ENCODE peak calls at places on chromosomes 1 and 21, in nine cellular contexts. V is cardiac muscle cell; N is occipital lobe; I is iPS DF 19.7; L is T-helper 1 cell; K is epithelial cell of esophagus; U is EH; B is dorsolateral prefrontal cortex; F is stimulated activated naive B cell treated with anti-CD40 and anti-IgM and Interleukin-4, amounts not matched to agents 10 μg/mL and 1 μg/mL and 100 μg/mL, for 72 hours. W is an unnamed sample.

GRCh38 chr1:52727114-52727586 is 897 bp downstream of the ZYG11B start:
- DNase-seq in B (no peak), L (no peak), V (no peak), U (peak; percentile 44), I (no peak), K (peak; percentile 12), N (no peak), F (no peak), W (no peak)

GRCh38 chr1:212981025-212981495 is 30.7 kb downstream of the VASH2 start:
- DNase-seq in F (no peak), L (no peak), I (no peak), V (peak; percentile 14), N (no peak), B (peak; percentile 39), K (peak; percentile 21), U (peak; percentile 15), W (no peak)

GRCh38 chr1:174743654-174744561 is 255.8 kb upstream of the CACYBP start:
- DNase-seq in I (no peak), L (no peak), N (no peak), B (no peak), U (peak; percentile 59), V (peak; percentile 70), F (no peak), K (peak; percentile 52), W (peak; percentile 25)

GRCh38 chr1:222757673-222758268 is 20.8 kb downstream of the FAM177B start:
- DNase-seq in V (peak; percentile 36), I (no peak), N (no peak), U (no peak), F (no peak), L (no peak), K (no peak), B (no peak), W (no peak)

GRCh38 chr1:55500601-55501000 is 285.4 kb upstream of the USP24 start:
- DNase-seq in F (no peak), U (peak; percentile 27), V (no peak), K (no peak), L (no peak), I (no peak), B (no peak), N (no peak), W (no peak)

GRCh38 chr1:183106166-183106565 is 79.9 kb upstream of the LAMC2 start:
- DNase-seq in I (no peak), B (no peak), F (no peak), L (no peak), K (no peak), N (no peak), V (no peak), U (peak; percentile 85), W (no peak)

GRCh38 chr1:21816602-21817302 is 4.7 kb downstream of the LDLRAD2 start:
- DNase-seq in V (peak; percentile 73), N (no peak), U (peak; percentile 84), B (no peak), I (no peak), F (no peak), K (peak; percentile 41), L (no peak), W (peak; percentile 13)

GRCh38 chr1:246800356-246800755 is 76.1 kb downstream of the SCCPDH start:
- DNase-seq in B (no peak), V (no peak), I (no peak), F (no peak), L (no peak), U (no peak), N (no peak), K (no peak), W (no peak)

GRCh38 chr1:166914111-166914510 is 38.0 kb upstream of the TADA1 start:
- DNase-seq in L (no peak), N (no peak), B (no peak), F (no peak), K (no peak), V (no peak), I (no peak), U (peak; percentile 15), W (no peak)

GRCh38 chr1:21931171-21932093 is 5.7 kb downstream of the HSPG2 start:
- DNase-seq in K (peak; percentile 60), F (no peak), U (peak; percentile 98), V (peak; percentile 93), N (no peak), I (no peak), L (no peak), B (no peak), W (no peak)

GRCh38 chr1:31627301-31627929 is 9.9 kb downstream of the HCRTR1 start:
- DNase-seq in V (peak; percentile 36), I (no peak), L (no peak), B (no peak), K (no peak), U (no peak), F (no peak), N (no peak), W (peak; percentile 30)

GRCh38 chr1:214976665-214977064 is 105.9 kb upstream of the KCNK2 start:
- DNase-seq in V (no peak), K (no peak), F (no peak), L (no peak), U (no peak), I (no peak), N (no peak), B (no peak), W (no peak)

GRCh38 chr1:26584022-26584485 is 54.5 kb downstream of the RPS6KA1 start:
- DNase-seq in F (no peak), N (no peak), K (peak; percentile 37), U (no peak), V (no peak), B (no peak), L (no peak), I (peak; percentile 47), W (no peak)

GRCh38 chr1:150660584-150660983 is 31.2 kb upstream of the ENSA start:
- DNase-seq in U (no peak), L (no peak), K (no peak), V (no peak), F (no peak), N (no peak), B (no peak), I (no peak), W (no peak)

GRCh38 chr21:25329227-25329626 is 278.1 kb downstream of the MRPL39 start:
- DNase-seq in L (no peak), I (no peak), B (no peak), U (peak; percentile 78), F (no peak), K (peak; percentile 78), V (peak; percentile 60), N (no peak), W (no peak)

GRCh38 chr1:77282866-77283539 is 1.2 kb downstream of the AK5 start:
- DNase-seq in L (no peak), B (peak; percentile 34), U (peak; percentile 13), F (no peak), N (no peak), V (peak; percentile 23), I (peak; percentile 42), K (no peak), W (peak; percentile 14)

GRCh38 chr1:119554188-119554587 is 47.2 kb downstream of the HSD3B1 start:
- DNase-seq in I (no peak), U (peak; percentile 79), N (peak; percentile 46), V (peak; percentile 97), F (no peak), L (no peak), B (no peak), K (no peak), W (no peak)

GRCh38 chr21:44869860-44870747 is 3.4 kb downstream of the PTTG1IP start:
- DNase-seq in U (peak; percentile 97), K (peak; percentile 77), F (no peak), L (no peak), B (no peak), I (no peak), V (peak; percentile 95), N (no peak), W (no peak)

GRCh38 chr1:36988311-36988710 is 46.0 kb downstream of the GRIK3 start:
- DNase-seq in L (no peak), I (no peak), K (no peak), F (no peak), U (no peak), N (no peak), V (no peak), B (peak; percentile 47), W (peak; percentile 37)

GRCh38 chr1:230283678-230284077 is 142.5 kb downstream of the PGBD5 start:
- DNase-seq in N (no peak), I (no peak), B (no peak), F (no peak), K (no peak), L (no peak), V (no peak), U (no peak), W (no peak)

GRCh38 chr1:84936116-84936810 is 43.3 kb upstream of the LPAR3 start:
- DNase-seq in F (no peak), U (peak; percentile 74), V (peak; percentile 85), N (peak; percentile 30), B (no peak), K (peak; percentile 76), I (peak; percentile 30), L (no peak), W (peak; percentile 60)

GRCh38 chr1:118868387-118868786 is 119.8 kb downstream of the TBX15 start:
- DNase-seq in K (no peak), V (no peak), L (no peak), U (no peak), N (no peak), I (no peak), B (no peak), F (no peak), W (no peak)

GRCh38 chr1:160261526-160261877 is 847 bp downstream of the DCAF8 start:
- DNase-seq in I (no peak), L (peak; percentile 36), B (no peak), F (peak; percentile 43), N (no peak), K (peak; percentile 84), V (peak; percentile 75), U (peak; percentile 90), W (no peak)

GRCh38 chr1:150627821-150628410 is 1.5 kb downstream of the ENSA start:
- DNase-seq in I (no peak), V (no peak), B (no peak), N (no peak), K (peak; percentile 52), F (no peak), L (no peak), U (no peak), W (no peak)

GRCh38 chr1:166944186-166944967 is 31.0 kb downstream of the ILDR2 start:
- DNase-seq in B (no peak), L (no peak), I (no peak), N (no peak), K (no peak), V (peak; percentile 73), F (no peak), U (peak; percentile 20), W (no peak)

GRCh38 chr1:212916395-212917133 is 33.8 kb upstream of the VASH2 start:
- DNase-seq in F (no peak), L (no peak), N (peak; percentile 63), V (peak; percentile 71), U (peak; percentile 10), I (peak; percentile 91), B (peak; percentile 83), K (peak; percentile 54), W (peak; percentile 55)

GRCh38 chr1:221397141-221397540 is 344.7 kb downstream of the DUSP10 start:
- DNase-seq in U (no peak), V (no peak), K (peak; percentile 19), L (no peak), I (no peak), B (no peak), F (no peak), N (no peak), W (no peak)

GRCh38 chr1:8202182-8202905 is 115.6 kb upstream of the SLC45A1 start:
- DNase-seq in B (peak; percentile 49), V (peak; percentile 92), U (peak; percentile 84), K (peak; percentile 88), I (no peak), F (no peak), L (no peak), N (peak; percentile 31), W (peak; percentile 53)

GRCh38 chr1:229323205-229323604 is 19.6 kb downstream of the CCSAP start:
- DNase-seq in B (no peak), V (no peak), L (no peak), N (no peak), F (no peak), I (no peak), K (peak; percentile 16), U (no peak), W (no peak)

GRCh38 chr1:13764933-13765332 is 64.9 kb downstream of the PRDM2 start:
- DNase-seq in L (no peak), I (no peak), V (no peak), B (no peak), F (no peak), N (no peak), U (no peak), K (no peak), W (no peak)

GRCh38 chr1:41456847-41457540 is 27.5 kb downstream of the EDN2 start:
- DNase-seq in U (peak; percentile 37), F (no peak), L (no peak), K (no peak), V (no peak), B (no peak), I (no peak), N (no peak), W (no peak)